ENCODE peak calls at places on chromosomes 12 and 14, in five cellular contexts. One of them, this sample, is unnamed.
A peak's percentile ranks its signal among the peaks of the same experiment; 100 is the strongest.

GRCh38 chr12:12528361-12529092 is 34.1 kb downstream of the DUSP16 start:
- DNase-seq in activated T-cell treated with anti-CD3 and anti-CD28 coated beads for 48 hours: no peak
- DNase-seq in GM13977: no peak
- DNase-seq in NCI-H1417: no peak
- DNase-seq in stimulated activated CD4-positive, alpha-beta T cell treated with anti-CD3 and anti-CD28 coated beads, Interleukin-1b, Interleukin-23, amount 100 ng/mL, for 1 hour: no peak
- DNase-seq in this sample: no peak

GRCh38 chr14:33275879-33276278 is 337.2 kb downstream of the NPAS3 start:
- DNase-seq in activated T-cell treated with anti-CD3 and anti-CD28 coated beads for 48 hours: no peak
- DNase-seq in GM13977: no peak
- DNase-seq in NCI-H1417: no peak
- DNase-seq in stimulated activated CD4-positive, alpha-beta T cell treated with anti-CD3 and anti-CD28 coated beads, Interleukin-1b, Interleukin-23, amount 100 ng/mL, for 1 hour: no peak
- DNase-seq in this sample: no peak

GRCh38 chr12:81872400-81872799 is 113.2 kb upstream of the PPFIA2 start:
- DNase-seq in activated T-cell treated with anti-CD3 and anti-CD28 coated beads for 48 hours: no peak
- DNase-seq in GM13977: no peak
- DNase-seq in NCI-H1417: no peak
- DNase-seq in stimulated activated CD4-positive, alpha-beta T cell treated with anti-CD3 and anti-CD28 coated beads, Interleukin-1b, Interleukin-23, amount 100 ng/mL, for 1 hour: no peak
- DNase-seq in this sample: no peak

GRCh38 chr12:65962921-65963883 is 138.9 kb downstream of the HMGA2 start:
- DNase-seq in activated T-cell treated with anti-CD3 and anti-CD28 coated beads for 48 hours: peak; percentile 18
- DNase-seq in GM13977: no peak
- DNase-seq in NCI-H1417: peak; percentile 41
- DNase-seq in stimulated activated CD4-positive, alpha-beta T cell treated with anti-CD3 and anti-CD28 coated beads, Interleukin-1b, Interleukin-23, amount 100 ng/mL, for 1 hour: no peak
- DNase-seq in this sample: no peak

GRCh38 chr12:18158774-18159557 is 69.0 kb upstream of the RERGL start:
- DNase-seq in activated T-cell treated with anti-CD3 and anti-CD28 coated beads for 48 hours: peak; percentile 1
- DNase-seq in GM13977: peak; percentile 5
- DNase-seq in NCI-H1417: peak; percentile 60
- DNase-seq in stimulated activated CD4-positive, alpha-beta T cell treated with anti-CD3 and anti-CD28 coated beads, Interleukin-1b, Interleukin-23, amount 100 ng/mL, for 1 hour: no peak
- DNase-seq in this sample: no peak

GRCh38 chr12:98516184-98516873 is 939 bp downstream of the TMPO start:
- DNase-seq in activated T-cell treated with anti-CD3 and anti-CD28 coated beads for 48 hours: peak; percentile 84
- DNase-seq in GM13977: peak; percentile 89
- DNase-seq in NCI-H1417: peak; percentile 98
- DNase-seq in stimulated activated CD4-positive, alpha-beta T cell treated with anti-CD3 and anti-CD28 coated beads, Interleukin-1b, Interleukin-23, amount 100 ng/mL, for 1 hour: peak; percentile 45
- DNase-seq in this sample: peak; percentile 87

GRCh38 chr12:57085999-57086950 is 2.6 kb upstream of the NAB2 start:
- DNase-seq in activated T-cell treated with anti-CD3 and anti-CD28 coated beads for 48 hours: peak; percentile 39
- DNase-seq in GM13977: peak; percentile 45
- DNase-seq in NCI-H1417: peak; percentile 67
- DNase-seq in stimulated activated CD4-positive, alpha-beta T cell treated with anti-CD3 and anti-CD28 coated beads, Interleukin-1b, Interleukin-23, amount 100 ng/mL, for 1 hour: no peak
- DNase-seq in this sample: peak; percentile 40

GRCh38 chr14:24634158-24634557 is at the start of gene GZMB:
- DNase-seq in activated T-cell treated with anti-CD3 and anti-CD28 coated beads for 48 hours: peak; percentile 79
- DNase-seq in GM13977: no peak
- DNase-seq in NCI-H1417: no peak
- DNase-seq in stimulated activated CD4-positive, alpha-beta T cell treated with anti-CD3 and anti-CD28 coated beads, Interleukin-1b, Interleukin-23, amount 100 ng/mL, for 1 hour: no peak
- DNase-seq in this sample: no peak

GRCh38 chr12:110794623-110795280 is 52.0 kb upstream of the CCDC63 start:
- DNase-seq in activated T-cell treated with anti-CD3 and anti-CD28 coated beads for 48 hours: no peak
- DNase-seq in GM13977: no peak
- DNase-seq in NCI-H1417: no peak
- DNase-seq in stimulated activated CD4-positive, alpha-beta T cell treated with anti-CD3 and anti-CD28 coated beads, Interleukin-1b, Interleukin-23, amount 100 ng/mL, for 1 hour: no peak
- DNase-seq in this sample: no peak